ENCODE peak calls at places on chromosomes 12 and 14, in seven cellular contexts. Z is tibial nerve; C is CD8-positive, alpha-beta T cell; X is lung; K is GM23248; R is Peyer's patch; U is right cardiac atrium. A is an unnamed sample.

GRCh38 chr12:27190761-27191160 is 53.3 kb upstream of the STK38L start:
- DNase-seq in Z (no peak), C (no peak), X (no peak), K (peak; percentile 77), R (no peak), U (no peak), A (no peak)

GRCh38 chr14:50003213-50004021 is 110.5 kb downstream of the ARF6 start:
- DNase-seq in Z (peak; percentile 64), C (peak; percentile 69), X (peak; percentile 87), K (peak; percentile 88), R (peak; percentile 97), U (peak; percentile 96), A (peak; percentile 95)

GRCh38 chr14:104386281-104386841 is 193.2 kb upstream of the C14orf180 start:
- DNase-seq in Z (no peak), C (no peak), X (no peak), K (no peak), R (peak; percentile 41), U (peak; percentile 43), A (no peak)

GRCh38 chr12:73106296-73106695 is 834.1 kb downstream of the TRHDE start:
- DNase-seq in Z (no peak), C (no peak), X (no peak), K (no peak), R (no peak), U (no peak), A (no peak)

GRCh38 chr14:91727121-91727520 is 4.8 kb downstream of the CATSPERB start:
- DNase-seq in Z (no peak), C (no peak), X (no peak), K (peak; percentile 88), R (no peak), U (no peak), A (no peak)

GRCh38 chr12:117685115-117685926 is 283.5 kb downstream of the KSR2 start:
- DNase-seq in Z (peak; percentile 68), C (no peak), X (no peak), K (peak; percentile 89), R (peak; percentile 66), U (peak; percentile 65), A (no peak)

GRCh38 chr12:17992002-17992656 is 97.9 kb downstream of the RERGL start:
- DNase-seq in Z (peak; percentile 46), C (no peak), X (no peak), K (peak; percentile 59), R (no peak), U (no peak), A (no peak)

GRCh38 chr14:70641548-70642312 is at the start of gene TTC9:
- DNase-seq in Z (no peak), C (no peak), X (no peak), K (peak; percentile 37), R (peak; percentile 50), U (peak; percentile 67), A (no peak)

DNA sequence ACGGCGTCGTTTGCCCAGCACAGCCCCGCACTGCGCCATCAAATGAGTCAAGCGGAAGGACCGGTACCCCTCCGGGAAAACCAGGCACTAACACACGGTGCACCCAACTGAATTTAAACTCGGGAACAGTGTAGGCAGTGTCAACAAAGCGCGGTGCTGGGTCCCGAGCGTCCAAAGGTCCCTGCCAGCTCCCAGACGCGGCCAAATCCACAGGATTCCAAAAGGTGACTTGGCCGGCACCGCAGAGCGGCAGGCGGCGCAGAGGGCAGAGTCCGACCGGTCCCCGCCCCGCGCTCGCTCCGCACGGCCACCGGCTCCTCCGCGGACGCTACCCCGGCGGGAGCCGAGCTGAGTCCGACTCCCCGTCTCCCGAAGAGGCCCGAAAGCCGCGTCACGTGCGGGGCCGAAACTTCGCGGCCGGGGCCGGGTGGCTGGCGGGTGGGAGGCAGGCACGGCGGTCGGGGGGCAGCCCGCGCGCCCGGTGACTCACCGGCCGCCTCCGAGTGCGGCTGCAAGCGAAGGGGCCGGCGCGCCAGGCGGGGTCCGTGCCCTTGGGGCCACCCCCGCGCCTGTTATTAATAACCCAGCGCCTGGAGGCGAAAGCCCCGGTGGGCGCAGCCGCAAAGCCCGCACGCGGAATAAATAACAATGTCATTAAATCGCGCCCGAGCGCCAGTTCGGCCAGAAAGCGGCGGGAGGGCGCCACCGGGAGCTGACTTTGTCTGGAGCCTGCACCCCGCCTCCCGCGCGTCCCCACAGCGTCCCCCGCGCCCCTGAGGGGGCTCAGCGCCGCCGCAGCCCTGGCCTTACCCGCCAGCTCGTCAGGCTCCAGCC is 823 bp downstream of the DENND5B start:
- DNase-seq in Z (peak; percentile 32), C (no peak), X (peak; percentile 55), K (peak; percentile 84), R (peak; percentile 87), U (peak; percentile 89), A (no peak)
- H3K27ac ChIP-seq in Z (peak overlapping the region; percentile 89), C (no peak overlapping the region), X (peak overlapping the region; percentile 100), K (peak overlapping the region; percentile 86), R (peak overlapping the region; percentile 96), U (peak overlapping the region; percentile 99), A (peak overlapping the region; percentile 96)

GRCh38 chr12:46218509-46219095 is 50.2 kb downstream of the SLC38A1 start:
- DNase-seq in Z (no peak), C (no peak), X (no peak), K (no peak), R (no peak), U (no peak), A (no peak)
- H3K4me1 ChIP-seq in Z (peaks cover 54% of the 10 kb centered on the region), C (peaks cover 97% of the 10 kb centered on the region), X (peaks cover 2% of the 10 kb centered on the region), K (peaks cover 35% of the 10 kb centered on the region), R (peaks cover 41% of the 10 kb centered on the region), U (peaks cover 6% of the 10 kb centered on the region), A (peaks cover 99% of the 10 kb centered on the region)

GRCh38 chr14:93790966-93791365 is 2.7 kb upstream of the PRIMA1 start:
- DNase-seq in Z (no peak), C (no peak), X (no peak), K (no peak), R (no peak), U (no peak), A (no peak)

GRCh38 chr14:93787465-93788306 is 599 bp downstream of the PRIMA1 start:
- DNase-seq in Z (no peak), C (no peak), X (no peak), K (no peak), R (no peak), U (peak; percentile 56), A (no peak)

GRCh38 chr14:93788557-93789365 is 476 bp upstream of the PRIMA1 start:
- DNase-seq in Z (no peak), C (no peak), X (no peak), K (peak; percentile 50), R (no peak), U (peak; percentile 87), A (no peak)

GRCh38 chr14:93789366-93790130 is 1.3 kb upstream of the PRIMA1 start:
- DNase-seq in Z (no peak), C (no peak), X (no peak), K (peak; percentile 3), R (no peak), U (no peak), A (no peak)

DNA sequence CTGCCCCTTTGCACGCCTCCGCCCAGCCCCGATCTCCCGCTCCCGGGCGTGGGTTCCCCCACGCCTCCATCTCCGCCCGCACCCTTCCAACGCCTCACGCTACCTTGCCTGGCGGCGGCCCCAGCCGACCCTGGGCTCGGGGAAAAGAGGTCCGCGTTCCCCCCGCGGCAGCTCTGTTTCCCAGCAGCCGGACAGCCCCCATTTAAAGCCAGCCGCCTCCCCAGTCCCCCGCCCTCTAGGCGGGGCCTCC is at the start of gene PRIMA1:
- DNase-seq in Z (no peak), C (no peak), X (no peak), K (no peak), R (no peak), U (no peak), A (no peak)
- H3K27ac ChIP-seq in Z (peak within 1 kb of the TSS; percentile 92), C (no peak within 1 kb of the TSS), X (peak within 1 kb of the TSS; percentile 84), K (no peak within 1 kb of the TSS), R (peak within 1 kb of the TSS; percentile 32), U (peak within 1 kb of the TSS; percentile 70), A (peak within 1 kb of the TSS; percentile 93)

GRCh38 chr14:32449640-32450039 is 120.5 kb downstream of the AKAP6 start:
- DNase-seq in Z (no peak), C (no peak), X (no peak), K (no peak), R (no peak), U (no peak), A (no peak)
- H3K4me1 ChIP-seq in Z (no peaks in the 10 kb centered on the region), C (no peaks in the 10 kb centered on the region), X (no peaks in the 10 kb centered on the region), K (peaks cover 7% of the 10 kb centered on the region), R (no peaks in the 10 kb centered on the region), U (peaks cover 2% of the 10 kb centered on the region), A (peaks cover 42% of the 10 kb centered on the region)

GRCh38 chr12:23066095-23066494 is 441.1 kb downstream of the ETNK1 start:
- DNase-seq in Z (no peak), C (no peak), X (no peak), K (peak; percentile 30), R (no peak), U (no peak), A (no peak)

GRCh38 chr12:23055004-23055403 is 430.0 kb downstream of the ETNK1 start:
- DNase-seq in Z (no peak), C (no peak), X (no peak), K (peak; percentile 12), R (no peak), U (no peak), A (no peak)

GRCh38 chr12:23057571-23057970 is 432.6 kb downstream of the ETNK1 start:
- DNase-seq in Z (no peak), C (no peak), X (no peak), K (no peak), R (no peak), U (no peak), A (no peak)

GRCh38 chr12:23063206-23063605 is 438.2 kb downstream of the ETNK1 start:
- DNase-seq in Z (no peak), C (no peak), X (no peak), K (no peak), R (no peak), U (no peak), A (no peak)

GRCh38 chr12:23060161-23060560 is 435.2 kb downstream of the ETNK1 start:
- DNase-seq in Z (no peak), C (no peak), X (no peak), K (no peak), R (no peak), U (no peak), A (no peak)
- H3K27ac ChIP-seq in Z (no peak overlapping the region), C (no peak overlapping the region), X (no peak overlapping the region), K (no peak overlapping the region), R (no peak overlapping the region), U (no peak overlapping the region), A (no peak overlapping the region)

DNA sequence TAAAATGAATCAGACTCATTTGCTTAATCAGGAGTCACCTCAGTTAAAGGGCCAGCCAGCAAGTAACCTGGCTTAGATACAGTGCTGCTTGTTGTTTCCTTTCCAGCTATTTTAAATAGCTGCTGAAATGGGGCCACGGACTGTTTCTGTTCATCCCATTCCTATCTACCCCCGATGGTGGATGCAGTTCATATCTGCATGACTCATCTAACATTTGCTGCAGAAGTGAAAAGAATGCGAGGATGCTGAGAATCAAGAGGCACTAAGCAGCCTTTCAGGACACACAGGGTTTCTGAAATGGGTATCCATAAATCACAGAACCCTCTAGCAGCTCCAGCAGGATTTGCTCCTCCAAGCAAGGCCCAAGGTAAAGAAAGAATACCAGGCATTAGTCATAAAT is 60.2 kb upstream of the RTRAF start:
- DNase-seq in Z (no peak), C (no peak), X (no peak), K (peak; percentile 37), R (no peak), U (no peak), A (no peak)
- H3K4me1 ChIP-seq in Z (peaks cover 4% of the 10 kb centered on the region), C (peaks cover 43% of the 10 kb centered on the region), X (peaks cover 1% of the 10 kb centered on the region), K (no peaks in the 10 kb centered on the region), R (peaks cover 7% of the 10 kb centered on the region), U (peaks cover 2% of the 10 kb centered on the region), A (no peaks in the 10 kb centered on the region)

GRCh38 chr12:108856170-108856427 is 1.3 kb downstream of the SSH1 start:
- DNase-seq in Z (no peak), C (no peak), X (no peak), K (no peak), R (no peak), U (peak; percentile 56), A (no peak)
- H3K27ac ChIP-seq in Z (peak overlapping the region; percentile 95), C (peak overlapping the region; percentile 15), X (peak overlapping the region; percentile 96), K (peak overlapping the region; percentile 99), R (peak overlapping the region; percentile 77), U (peak overlapping the region; percentile 87), A (peak overlapping the region; percentile 92)

A was measured in esophagus muscularis mucosa.